ENCODE peak calls at places on chromosomes 13 and 19, in six cellular contexts. One of them, this sample, is unnamed.

GRCh38 chr13:102710261-102710679 is 15.4 kb upstream of the METTL21C start:
- DNase-seq in endodermal cell: no peak
- DNase-seq in AG10803: peak
- DNase-seq in AG04450: no peak
- DNase-seq in IMR-90: peak
- DNase-seq in uterus: peak
- DNase-seq in this sample: no peak

GRCh38 chr13:91220872-91221271 is 126.6 kb upstream of the MIR17HG start:
- DNase-seq in endodermal cell: no peak
- DNase-seq in AG10803: no peak
- DNase-seq in AG04450: no peak
- DNase-seq in IMR-90: no peak
- DNase-seq in uterus: no peak
- DNase-seq in this sample: no peak

GRCh38 chr13:43329702-43330101 is 306.3 kb downstream of the DNAJC15 start:
- DNase-seq in endodermal cell: no peak
- DNase-seq in AG10803: no peak
- DNase-seq in AG04450: no peak
- DNase-seq in IMR-90: no peak
- DNase-seq in uterus: no peak
- DNase-seq in this sample: no peak

GRCh38 chr19:18765224-18765623 is 25.9 kb downstream of the COMP start:
- DNase-seq in endodermal cell: no peak
- DNase-seq in AG10803: no peak
- DNase-seq in AG04450: no peak
- DNase-seq in IMR-90: no peak
- DNase-seq in uterus: no peak
- DNase-seq in this sample: no peak

GRCh38 chr19:17402982-17403855 is 2.2 kb downstream of the BST2 start:
- DNase-seq in endodermal cell: peak
- DNase-seq in AG10803: no peak
- DNase-seq in AG04450: no peak
- DNase-seq in IMR-90: no peak
- DNase-seq in uterus: no peak
- DNase-seq in this sample: no peak

GRCh38 chr13:51297556-51297955 is 41.9 kb upstream of the SERPINE3 start:
- DNase-seq in endodermal cell: peak
- DNase-seq in AG10803: no peak
- DNase-seq in AG04450: no peak
- DNase-seq in IMR-90: no peak
- DNase-seq in uterus: no peak
- DNase-seq in this sample: no peak

GRCh38 chr13:70960841-70961443 is 852.7 kb upstream of the KLHL1 start:
- DNase-seq in endodermal cell: no peak
- DNase-seq in AG10803: peak
- DNase-seq in AG04450: no peak
- DNase-seq in IMR-90: peak
- DNase-seq in uterus: no peak
- DNase-seq in this sample: peak

GRCh38 chr13:93259527-93260080 is 33.0 kb downstream of the GPC6 start:
- DNase-seq in endodermal cell: no peak
- DNase-seq in AG10803: no peak
- DNase-seq in AG04450: no peak
- DNase-seq in IMR-90: peak
- DNase-seq in uterus: no peak
- DNase-seq in this sample: no peak

GRCh38 chr13:113638173-113638746 is 19.7 kb downstream of the ATP4B start:
- DNase-seq in endodermal cell: peak
- DNase-seq in AG10803: no peak
- DNase-seq in AG04450: no peak
- DNase-seq in IMR-90: no peak
- DNase-seq in uterus: peak
- DNase-seq in this sample: no peak

GRCh38 chr13:44932850-44933251 is 56.4 kb downstream of the NUFIP1 start:
- DNase-seq in endodermal cell: peak
- DNase-seq in AG10803: peak
- DNase-seq in AG04450: no peak
- DNase-seq in IMR-90: peak
- DNase-seq in uterus: peak
- DNase-seq in this sample: no peak

GRCh38 chr13:77579971-77580370 is 44.5 kb downstream of the SCEL start:
- DNase-seq in endodermal cell: no peak
- DNase-seq in AG10803: no peak
- DNase-seq in AG04450: no peak
- DNase-seq in IMR-90: no peak
- DNase-seq in uterus: no peak
- DNase-seq in this sample: no peak

GRCh38 chr13:29754486-29754806 is 96.0 kb downstream of the UBL3 start:
- DNase-seq in endodermal cell: peak
- DNase-seq in AG10803: peak
- DNase-seq in AG04450: no peak
- DNase-seq in IMR-90: peak
- DNase-seq in uterus: no peak
- DNase-seq in this sample: no peak

GRCh38 chr19:48506138-48506733 is 5.4 kb downstream of the LMTK3 start:
- DNase-seq in endodermal cell: peak
- DNase-seq in AG10803: peak
- DNase-seq in AG04450: no peak
- DNase-seq in IMR-90: peak
- DNase-seq in uterus: no peak
- DNase-seq in this sample: peak

GRCh38 chr19:51375504-51376221 is 3.2 kb upstream of the NKG7 start:
- DNase-seq in endodermal cell: no peak
- DNase-seq in AG10803: no peak
- DNase-seq in AG04450: no peak
- DNase-seq in IMR-90: no peak
- DNase-seq in uterus: no peak
- DNase-seq in this sample: no peak

GRCh38 chr19:8512115-8512967 is 1.6 kb downstream of the ZNF414 start:
- DNase-seq in endodermal cell: peak
- DNase-seq in AG10803: no peak
- DNase-seq in AG04450: no peak
- DNase-seq in IMR-90: no peak
- DNase-seq in uterus: no peak
- DNase-seq in this sample: no peak

GRCh38 chr13:20351279-20352022 is 119.3 kb upstream of the GJB6 start:
- DNase-seq in endodermal cell: no peak
- DNase-seq in AG10803: peak
- DNase-seq in AG04450: peak
- DNase-seq in IMR-90: peak
- DNase-seq in uterus: no peak
- DNase-seq in this sample: no peak

GRCh38 chr13:95624020-95624419 is 20.5 kb downstream of the DZIP1 start:
- DNase-seq in endodermal cell: peak
- DNase-seq in AG10803: peak
- DNase-seq in AG04450: no peak
- DNase-seq in IMR-90: peak
- DNase-seq in uterus: peak
- DNase-seq in this sample: peak

GRCh38 chr19:51548213-51548651 is 16.8 kb upstream of the SIGLEC6 start:
- DNase-seq in endodermal cell: no peak
- DNase-seq in AG10803: no peak
- DNase-seq in AG04450: no peak
- DNase-seq in IMR-90: no peak
- DNase-seq in uterus: no peak
- DNase-seq in this sample: peak

GRCh38 chr19:49954092-49954825 is 6.7 kb downstream of the SIGLEC11 start:
- DNase-seq in endodermal cell: no peak
- DNase-seq in AG10803: peak
- DNase-seq in AG04450: no peak
- DNase-seq in IMR-90: peak
- DNase-seq in uterus: no peak
- DNase-seq in this sample: no peak

GRCh38 chr19:52307275-52307674 is 10.3 kb downstream of the ZNF480 start:
- DNase-seq in endodermal cell: peak
- DNase-seq in AG10803: peak
- DNase-seq in AG04450: no peak
- DNase-seq in IMR-90: peak
- DNase-seq in uterus: no peak
- DNase-seq in this sample: peak

GRCh38 chr13:35833031-35833430 is 298.2 kb downstream of the DCLK1 start:
- DNase-seq in endodermal cell: no peak
- DNase-seq in AG10803: no peak
- DNase-seq in AG04450: no peak
- DNase-seq in IMR-90: no peak
- DNase-seq in uterus: no peak
- DNase-seq in this sample: no peak

GRCh38 chr13:113112893-113113845 is 7.6 kb downstream of the F7 start:
- DNase-seq in endodermal cell: peak
- DNase-seq in AG10803: no peak
- DNase-seq in AG04450: no peak
- DNase-seq in IMR-90: no peak
- DNase-seq in uterus: peak
- DNase-seq in this sample: no peak

GRCh38 chr19:31553112-31553843 is 204.0 kb upstream of the TSHZ3 start:
- DNase-seq in endodermal cell: no peak
- DNase-seq in AG10803: no peak
- DNase-seq in AG04450: no peak
- DNase-seq in IMR-90: no peak
- DNase-seq in uterus: no peak
- DNase-seq in this sample: no peak

GRCh38 chr13:33931397-33931987 is 113.5 kb downstream of the RFC3 start:
- DNase-seq in endodermal cell: peak
- DNase-seq in AG10803: peak
- DNase-seq in AG04450: no peak
- DNase-seq in IMR-90: peak
- DNase-seq in uterus: no peak
- DNase-seq in this sample: no peak

GRCh38 chr19:1016647-1017114 is 4.2 kb downstream of the TMEM259 start:
- DNase-seq in endodermal cell: no peak
- DNase-seq in AG10803: peak
- DNase-seq in AG04450: no peak
- DNase-seq in IMR-90: peak
- DNase-seq in uterus: no peak
- DNase-seq in this sample: no peak

DNA sequence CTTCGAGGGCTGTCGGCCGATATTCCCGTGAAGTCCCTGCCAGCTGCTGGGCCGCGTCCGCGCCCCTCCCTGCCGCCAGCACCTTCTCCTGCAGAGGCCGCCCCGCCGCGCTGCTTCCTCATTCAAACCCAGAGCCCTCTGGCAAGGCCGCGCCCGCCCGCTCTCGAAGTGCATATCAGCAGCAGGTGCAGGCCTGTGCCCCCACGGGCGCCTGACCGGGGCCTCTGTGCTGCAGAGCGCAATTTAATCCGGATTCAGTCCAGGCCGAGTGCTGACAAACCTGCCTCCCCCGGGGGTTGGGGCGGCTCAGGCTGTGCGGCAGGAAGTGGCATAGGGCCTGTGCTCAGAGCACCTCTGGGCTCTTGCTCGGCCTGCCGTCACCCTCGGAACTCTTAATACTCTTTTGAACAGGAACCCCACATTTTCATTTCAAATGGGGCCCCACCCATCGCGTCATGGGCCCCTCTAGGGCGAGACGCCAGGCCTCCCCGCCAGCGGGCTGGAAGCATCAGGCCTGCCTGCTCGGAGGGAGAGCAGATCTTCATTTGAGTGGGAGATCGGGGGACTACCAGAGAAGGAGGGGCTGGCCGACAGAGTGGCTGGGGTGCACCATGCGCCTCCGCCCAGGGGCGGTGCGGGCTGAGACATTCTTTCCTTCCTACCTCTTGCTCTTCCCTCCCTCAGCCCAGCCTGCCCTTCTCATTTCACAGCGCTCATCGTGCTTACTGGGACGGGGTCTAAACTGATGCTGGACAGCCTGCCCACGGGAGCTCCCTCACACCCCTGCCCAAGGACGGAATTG is 125.7 kb downstream of the TNFRSF19 start:
- DNase-seq in endodermal cell: peak
- DNase-seq in AG10803: no peak
- DNase-seq in AG04450: no peak
- DNase-seq in IMR-90: no peak
- DNase-seq in uterus: no peak
- DNase-seq in this sample: peak
- H3K4me3 ChIP-seq in endodermal cell: no peak
- H3K4me3 ChIP-seq in AG10803: no peak
- H3K4me3 ChIP-seq in AG04450: no peak
- H3K4me3 ChIP-seq in IMR-90: no peak
- H3K4me3 ChIP-seq in uterus: no peak
- H3K4me3 ChIP-seq in this sample: peak

GRCh38 chr19:15381864-15382263 is 2.3 kb upstream of the AKAP8 start:
- DNase-seq in endodermal cell: no peak
- DNase-seq in AG10803: no peak
- DNase-seq in AG04450: no peak
- DNase-seq in IMR-90: no peak
- DNase-seq in uterus: no peak
- DNase-seq in this sample: no peak
- H3K4me3 ChIP-seq in endodermal cell: no peak
- H3K4me3 ChIP-seq in AG10803: no peak
- H3K4me3 ChIP-seq in AG04450: no peak
- H3K4me3 ChIP-seq in IMR-90: no peak
- H3K4me3 ChIP-seq in uterus: no peak
- H3K4me3 ChIP-seq in this sample: no peak

DNA sequence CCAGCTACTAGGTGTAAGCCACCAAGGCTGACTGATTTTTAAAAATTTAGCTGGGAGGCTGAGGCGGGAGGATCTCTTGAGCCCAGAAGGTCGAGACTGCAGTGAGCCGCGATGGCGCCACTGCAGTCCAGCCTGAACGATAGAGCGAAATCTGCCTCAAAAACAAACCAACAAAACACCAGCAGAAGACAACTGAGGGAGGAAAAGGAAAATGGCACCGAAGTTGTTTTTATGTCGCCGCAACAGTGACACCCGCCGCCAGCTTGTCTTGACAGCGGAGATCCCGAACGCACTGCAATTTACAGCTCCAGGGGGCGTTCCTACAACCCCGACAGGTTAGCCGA is 298 bp upstream of the FAM98C start:
- DNase-seq in endodermal cell: no peak
- DNase-seq in AG10803: no peak
- DNase-seq in AG04450: no peak
- DNase-seq in IMR-90: no peak
- DNase-seq in uterus: no peak
- DNase-seq in this sample: no peak
- H3K4me3 ChIP-seq in endodermal cell: peak
- H3K4me3 ChIP-seq in AG10803: peak
- H3K4me3 ChIP-seq in AG04450: peak
- H3K4me3 ChIP-seq in IMR-90: peak
- H3K4me3 ChIP-seq in uterus: peak
- H3K4me3 ChIP-seq in this sample: peak

GRCh38 chr13:27007166-27007565 is 164.4 kb downstream of the USP12 start:
- DNase-seq in endodermal cell: peak
- DNase-seq in AG10803: no peak
- DNase-seq in AG04450: no peak
- DNase-seq in IMR-90: no peak
- DNase-seq in uterus: no peak
- DNase-seq in this sample: no peak

GRCh38 chr13:27005556-27005955 is 166.1 kb downstream of the USP12 start:
- DNase-seq in endodermal cell: peak
- DNase-seq in AG10803: peak
- DNase-seq in AG04450: no peak
- DNase-seq in IMR-90: no peak
- DNase-seq in uterus: no peak
- DNase-seq in this sample: no peak

GRCh38 chr13:27005976-27006518 is 165.6 kb downstream of the USP12 start:
- DNase-seq in endodermal cell: no peak
- DNase-seq in AG10803: no peak
- DNase-seq in AG04450: no peak
- DNase-seq in IMR-90: no peak
- DNase-seq in uterus: no peak
- DNase-seq in this sample: no peak

GRCh38 chr13:27004866-27005265 is 166.7 kb downstream of the USP12 start:
- DNase-seq in endodermal cell: peak
- DNase-seq in AG10803: no peak
- DNase-seq in AG04450: no peak
- DNase-seq in IMR-90: no peak
- DNase-seq in uterus: no peak
- DNase-seq in this sample: no peak

GRCh38 chr13:27006519-27007161 is 165.0 kb downstream of the USP12 start:
- DNase-seq in endodermal cell: peak
- DNase-seq in AG10803: peak
- DNase-seq in AG04450: no peak
- DNase-seq in IMR-90: peak
- DNase-seq in uterus: no peak
- DNase-seq in this sample: no peak
- H3K4me3 ChIP-seq in endodermal cell: peak
- H3K4me3 ChIP-seq in AG10803: peak
- H3K4me3 ChIP-seq in AG04450: peak
- H3K4me3 ChIP-seq in IMR-90: no peak
- H3K4me3 ChIP-seq in uterus: no peak
- H3K4me3 ChIP-seq in this sample: no peak